ENCODE peak calls at places on chromosomes 16 and 17, in nine cellular contexts. R is sigmoid colon, F is body of pancreas, O is HCT116, G is BE2C, P is esophagus squamous epithelium, N is PC-3, K is keratinocyte, M is A549. A is an unnamed sample. For H3K9me3, the result is how much of the 10 kb centered on the place peaks cover.

GRCh38 chr17:66308856-66309255 is 6.4 kb downstream of the PRKCA start:
- DNase-seq in R (no peak), F (no peak), O (no peak), G (no peak), P (no peak), N (no peak), K (no peak), M (no peak), A (no peak)

GRCh38 chr17:65690626-65691310 is 129.3 kb upstream of the AXIN2 start:
- DNase-seq in R (no peak), F (no peak), O (no peak), G (no peak), P (no peak), N (no peak), K (no peak), M (no peak), A (no peak)

GRCh38 chr16:25109643-25110042 is 1.9 kb upstream of the LCMT1 start:
- DNase-seq in R (peak), F (peak), O (peak), G (no peak), P (no peak), N (peak), K (peak), M (peak), A (peak)

GRCh38 chr16:75320435-75320834 is 69.0 kb upstream of the BCAR1 start:
- DNase-seq in R (no peak), F (no peak), O (no peak), G (no peak), P (no peak), N (no peak), K (no peak), M (no peak), A (no peak)

GRCh38 chr16:72128701-72129100 is 35.1 kb downstream of the DHX38 start:
- DNase-seq in R (no peak), F (no peak), O (no peak), G (no peak), P (no peak), N (no peak), K (no peak), M (no peak), A (no peak)

GRCh38 chr17:66304304-66305174 is 2.1 kb downstream of the PRKCA start:
- DNase-seq in R (no peak), F (no peak), O (no peak), G (no peak), P (no peak), N (peak), K (no peak), M (peak), A (no peak)

GRCh38 chr17:1197379-1197778 is 17.6 kb upstream of the ABR start:
- DNase-seq in R (peak), F (peak), O (no peak), G (no peak), P (no peak), N (no peak), K (no peak), M (no peak), A (peak)

GRCh38 chr16:11399261-11399831 is 54.1 kb downstream of the RMI2 start:
- DNase-seq in R (peak), F (no peak), O (no peak), G (no peak), P (no peak), N (no peak), K (no peak), M (no peak), A (no peak)

DNA sequence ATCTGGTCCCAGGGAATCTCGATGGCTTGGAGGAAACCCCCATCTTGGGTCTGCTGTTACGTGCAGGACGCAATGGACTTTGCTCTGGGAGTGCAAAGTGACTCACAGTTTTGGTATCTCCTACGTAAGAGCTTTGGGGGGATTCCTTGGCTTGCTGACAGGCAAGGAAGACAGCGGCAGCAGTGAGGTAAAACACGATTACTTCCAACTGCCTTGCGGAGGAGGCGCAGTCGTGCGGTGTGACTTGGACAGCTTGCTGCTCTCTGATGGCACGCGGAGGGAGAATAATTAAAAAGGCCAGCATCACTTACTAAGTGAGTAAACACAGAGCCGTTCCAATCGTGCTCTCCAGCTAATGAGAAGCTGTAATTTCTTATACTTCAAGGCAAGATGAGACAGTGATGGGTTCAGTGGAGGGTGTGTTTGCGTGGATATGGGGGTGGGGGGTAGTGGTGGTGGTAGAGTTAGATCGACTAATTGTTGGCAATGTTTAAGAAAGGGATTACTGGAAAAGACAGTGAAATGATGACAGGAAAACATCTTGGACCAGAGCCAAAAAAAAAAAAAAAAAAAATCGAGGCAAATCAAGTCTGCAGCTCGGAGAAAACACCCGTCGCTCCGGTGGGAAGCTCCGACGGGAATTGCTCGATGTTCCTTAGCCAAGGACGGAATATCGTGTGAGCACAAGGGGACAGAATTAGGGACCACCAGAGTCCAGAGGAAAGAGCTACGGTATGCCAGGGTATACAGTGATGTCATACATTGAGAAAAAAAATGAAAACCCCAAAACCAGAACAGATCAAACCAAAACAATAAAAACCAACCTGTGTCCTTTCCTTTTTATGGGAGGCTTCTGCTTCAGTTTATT is 184.9 kb upstream of the ZFHX3 start:
- DNase-seq in R (peak), F (peak), O (peak), G (peak), P (no peak), N (peak), K (no peak), M (peak), A (no peak)
- TF ChIP-seq CTCF in R (no peak), F (no peak), O (no peak), G (no peak), P (no peak), N (no peak), K (no peak), M (no peak), A (no peak)

GRCh38 chr16:82874672-82875071 is 247.9 kb downstream of the CDH13 start:
- DNase-seq in R (no peak), F (no peak), O (no peak), G (no peak), P (no peak), N (no peak), K (no peak), M (no peak), A (no peak)
- H3K9me3 ChIP-seq in R (under half), F (under half), O (under half), G (under half), P (under half), N (under half), K (under half), M (under half), A (under half)

DNA sequence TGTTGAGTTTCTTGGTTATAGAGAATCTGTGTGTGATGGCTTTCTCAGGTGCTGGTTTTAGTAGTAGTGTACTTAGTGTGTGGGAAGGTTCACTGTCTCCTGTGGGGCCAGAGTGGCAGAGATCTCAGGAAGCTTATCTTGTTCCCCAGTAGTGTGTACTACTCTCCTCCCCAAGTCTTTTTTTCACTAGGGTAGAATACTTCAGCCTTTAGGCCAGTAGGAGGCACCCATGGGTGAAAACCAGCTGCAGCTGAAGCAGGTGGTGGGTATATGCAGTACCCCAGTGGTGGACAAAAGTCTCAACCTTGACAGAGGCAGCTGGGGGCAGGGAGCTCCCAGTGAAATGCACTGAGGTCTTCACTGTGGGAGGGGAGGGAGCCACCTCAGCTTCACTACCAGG is 109.9 kb downstream of the PHKB start:
- DNase-seq in R (no peak), F (no peak), O (no peak), G (no peak), P (no peak), N (no peak), K (no peak), M (no peak), A (no peak)
- TF ChIP-seq CTCF in R (no peak), F (no peak), O (no peak), G (no peak), P (no peak), N (no peak), K (no peak), M (no peak), A (no peak)

GRCh38 chr16:35192993-35193392 is 1733.6 kb downstream of the TP53TG3F start:
- DNase-seq in R (no peak), F (no peak), O (no peak), G (no peak), P (no peak), N (no peak), K (no peak), M (no peak), A (no peak)
- H3K9me3 ChIP-seq in R (under half), F (under half), O (under half), G (under half), P (under half), N (under half), K (under half), M (under half), A (under half)

DNA sequence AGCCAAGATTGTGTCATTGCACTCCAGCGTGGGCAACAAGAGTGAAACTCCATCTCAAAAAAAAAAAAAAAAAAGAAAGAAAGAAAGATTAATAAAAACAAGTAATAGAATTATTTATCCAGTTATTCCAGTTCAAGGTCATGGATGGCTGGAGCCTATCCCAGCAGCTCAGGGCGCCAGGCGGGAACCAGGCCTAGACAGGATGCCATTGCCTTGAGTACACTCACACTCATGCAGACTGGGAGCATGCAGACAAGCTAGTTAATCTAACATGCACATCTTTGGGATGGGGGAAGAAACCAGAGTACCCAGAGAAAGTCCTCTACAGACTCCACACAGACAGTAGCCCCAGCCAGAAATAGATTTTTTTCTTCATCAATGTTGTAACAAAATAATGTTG is 17.9 kb downstream of the PDP2 start:
- DNase-seq in R (no peak), F (no peak), O (no peak), G (peak), P (no peak), N (no peak), K (no peak), M (no peak), A (no peak)
- TF ChIP-seq CTCF in R (no peak), F (no peak), O (no peak), G (no peak), P (no peak), N (no peak), K (no peak), M (no peak), A (no peak)

GRCh38 chr16:35188288-35189155 is 1729.1 kb downstream of the TP53TG3F start:
- DNase-seq in R (no peak), F (no peak), O (no peak), G (no peak), P (no peak), N (no peak), K (no peak), M (no peak), A (no peak)
- H3K9me3 ChIP-seq in R (under half), F (under half), O (under half), G (under half), P (under half), N (under half), K (under half), M (under half), A (under half)

GRCh38 chr16:55249936-55250335 is 74.1 kb upstream of the IRX6 start:
- DNase-seq in R (no peak), F (no peak), O (no peak), G (no peak), P (no peak), N (no peak), K (no peak), M (no peak), A (no peak)

GRCh38 chr16:55249361-55249760 is 74.6 kb upstream of the IRX6 start:
- DNase-seq in R (no peak), F (no peak), O (no peak), G (no peak), P (no peak), N (no peak), K (no peak), M (no peak), A (no peak)

GRCh38 chr16:55250641-55251550 is 73.1 kb upstream of the IRX6 start:
- DNase-seq in R (no peak), F (no peak), O (no peak), G (no peak), P (no peak), N (no peak), K (no peak), M (no peak), A (peak)

GRCh38 chr16:55253987-55254386 is 70.0 kb upstream of the IRX6 start:
- DNase-seq in R (no peak), F (no peak), O (no peak), G (no peak), P (no peak), N (no peak), K (no peak), M (no peak), A (no peak)

DNA sequence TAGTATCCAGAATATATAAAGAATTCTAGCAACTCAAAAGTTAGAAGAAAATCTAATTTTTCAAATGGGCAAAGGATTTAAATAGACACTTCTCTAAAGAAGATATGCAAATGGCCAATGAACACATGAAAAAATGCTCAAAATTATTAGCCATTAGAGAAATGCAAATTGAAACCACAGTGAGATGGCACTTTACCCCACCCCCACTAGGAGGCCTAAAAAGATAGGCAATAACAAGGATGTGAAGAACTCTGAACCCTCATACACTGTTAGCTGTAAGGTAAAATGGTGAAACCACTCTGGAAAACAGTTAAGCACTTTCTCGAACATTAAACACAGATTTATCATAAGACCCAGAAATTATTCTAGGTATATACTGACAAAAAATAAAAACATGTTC is 71.4 kb upstream of the IRX6 start:
- DNase-seq in R (no peak), F (no peak), O (no peak), G (no peak), P (no peak), N (no peak), K (no peak), M (no peak), A (no peak)
- TF ChIP-seq CTCF in R (no peak), F (no peak), O (no peak), G (no peak), P (no peak), N (no peak), K (no peak), M (no peak), A (no peak)

GRCh38 chr17:16617481-16618060 is 36.1 kb downstream of the ZNF624 start:
- DNase-seq in R (no peak), F (no peak), O (no peak), G (no peak), P (no peak), N (no peak), K (no peak), M (no peak), A (no peak)
- H3K9me3 ChIP-seq in R (under half), F (under half), O (under half), G (under half), P (under half), N (half or more), K (under half), M (half or more), A (under half)

GRCh38 chr16:22144520-22144919 is 17.8 kb upstream of the SDR42E2 start:
- DNase-seq in R (no peak), F (no peak), O (no peak), G (no peak), P (no peak), N (no peak), K (no peak), M (no peak), A (no peak)

GRCh38 chr16:22138482-22138881 is 23.8 kb upstream of the SDR42E2 start:
- DNase-seq in R (no peak), F (no peak), O (no peak), G (no peak), P (no peak), N (no peak), K (no peak), M (no peak), A (no peak)

GRCh38 chr16:22139732-22140131 is 22.6 kb upstream of the SDR42E2 start:
- DNase-seq in R (no peak), F (no peak), O (no peak), G (no peak), P (no peak), N (no peak), K (no peak), M (no peak), A (no peak)

GRCh38 chr16:22139008-22139407 is 23.3 kb upstream of the SDR42E2 start:
- DNase-seq in R (no peak), F (no peak), O (no peak), G (no peak), P (no peak), N (peak), K (no peak), M (no peak), A (peak)

GRCh38 chr16:22141746-22142145 is 20.6 kb upstream of the SDR42E2 start:
- DNase-seq in R (no peak), F (no peak), O (peak), G (peak), P (no peak), N (peak), K (no peak), M (peak), A (no peak)
- TF ChIP-seq CTCF in R (no peak), F (no peak), O (no peak), G (peak), P (no peak), N (peak), K (peak), M (peak), A (no peak)